ENCODE peak calls at places on chromosomes 7 and 10, in six cellular contexts. One of them, this sample, is unnamed.

GRCh38 chr10:112335104-112335840 is 38.6 kb upstream of the ACSL5 start:
- DNase-seq in type B pancreatic cell: no peak
- DNase-seq in AG09309: no peak
- DNase-seq in SHP77: no peak
- DNase-seq in stimulated activated CD4-positive, alpha-beta T cell treated with anti-CD3 and anti-CD28 coated beads, TNF-alpha, amount 100 ng/mL, for 1 hour: no peak
- DNase-seq in NCI-H748 treated with DMSO at 0.1 percent for 48 hours: no peak
- DNase-seq in this sample: peak; percentile 12

GRCh38 chr7:138460176-138460648 is at the start of gene TRIM24:
- DNase-seq in AG09309: peak; percentile 84
- DNase-seq in SHP77: no peak
- DNase-seq in NCI-H748 treated with DMSO at 0.1 percent for 48 hours: peak; percentile 98
- DNase-seq in stimulated activated CD4-positive, alpha-beta T cell treated with anti-CD3 and anti-CD28 coated beads, TNF-alpha, amount 100 ng/mL, for 1 hour: peak; percentile 94
- DNase-seq in type B pancreatic cell: no peak
- DNase-seq in this sample: no peak

GRCh38 chr7:94056796-94057207 is 52.6 kb upstream of the BET1 start:
- DNase-seq in SHP77: no peak
- DNase-seq in stimulated activated CD4-positive, alpha-beta T cell treated with anti-CD3 and anti-CD28 coated beads, TNF-alpha, amount 100 ng/mL, for 1 hour: no peak
- DNase-seq in NCI-H748 treated with DMSO at 0.1 percent for 48 hours: no peak
- DNase-seq in type B pancreatic cell: no peak
- DNase-seq in AG09309: peak; percentile 87
- DNase-seq in this sample: peak; percentile 79

GRCh38 chr7:148856035-148856881 is 27.8 kb downstream of the EZH2 start:
- DNase-seq in SHP77: peak; percentile 23
- DNase-seq in NCI-H748 treated with DMSO at 0.1 percent for 48 hours: no peak
- DNase-seq in type B pancreatic cell: no peak
- DNase-seq in stimulated activated CD4-positive, alpha-beta T cell treated with anti-CD3 and anti-CD28 coated beads, TNF-alpha, amount 100 ng/mL, for 1 hour: no peak
- DNase-seq in AG09309: no peak
- DNase-seq in this sample: peak; percentile 4

GRCh38 chr10:29083096-29083495 is 205.8 kb upstream of the LYZL1 start:
- DNase-seq in type B pancreatic cell: no peak
- DNase-seq in NCI-H748 treated with DMSO at 0.1 percent for 48 hours: no peak
- DNase-seq in AG09309: no peak
- DNase-seq in stimulated activated CD4-positive, alpha-beta T cell treated with anti-CD3 and anti-CD28 coated beads, TNF-alpha, amount 100 ng/mL, for 1 hour: no peak
- DNase-seq in SHP77: no peak
- DNase-seq in this sample: no peak

GRCh38 chr7:118311121-118311803 is 86.8 kb downstream of the ANKRD7 start:
- DNase-seq in AG09309: no peak
- DNase-seq in type B pancreatic cell: no peak
- DNase-seq in stimulated activated CD4-positive, alpha-beta T cell treated with anti-CD3 and anti-CD28 coated beads, TNF-alpha, amount 100 ng/mL, for 1 hour: no peak
- DNase-seq in NCI-H748 treated with DMSO at 0.1 percent for 48 hours: no peak
- DNase-seq in SHP77: no peak
- DNase-seq in this sample: no peak

GRCh38 chr7:31957090-31957720 is 113.0 kb downstream of the PDE1C start:
- DNase-seq in SHP77: no peak
- DNase-seq in NCI-H748 treated with DMSO at 0.1 percent for 48 hours: no peak
- DNase-seq in AG09309: no peak
- DNase-seq in type B pancreatic cell: no peak
- DNase-seq in stimulated activated CD4-positive, alpha-beta T cell treated with anti-CD3 and anti-CD28 coated beads, TNF-alpha, amount 100 ng/mL, for 1 hour: no peak
- DNase-seq in this sample: no peak

GRCh38 chr10:77358666-77359065 is 278.9 kb downstream of the KCNMA1 start:
- DNase-seq in AG09309: no peak
- DNase-seq in SHP77: no peak
- DNase-seq in stimulated activated CD4-positive, alpha-beta T cell treated with anti-CD3 and anti-CD28 coated beads, TNF-alpha, amount 100 ng/mL, for 1 hour: no peak
- DNase-seq in NCI-H748 treated with DMSO at 0.1 percent for 48 hours: no peak
- DNase-seq in type B pancreatic cell: no peak
- DNase-seq in this sample: no peak

GRCh38 chr7:120725376-120726039 is 132.4 kb downstream of the TSPAN12 start:
- DNase-seq in type B pancreatic cell: no peak
- DNase-seq in NCI-H748 treated with DMSO at 0.1 percent for 48 hours: peak; percentile 38
- DNase-seq in AG09309: peak; percentile 8
- DNase-seq in stimulated activated CD4-positive, alpha-beta T cell treated with anti-CD3 and anti-CD28 coated beads, TNF-alpha, amount 100 ng/mL, for 1 hour: no peak
- DNase-seq in SHP77: peak; percentile 36
- DNase-seq in this sample: no peak

GRCh38 chr7:44385384-44386138 is 60.2 kb upstream of the CAMK2B start:
- DNase-seq in AG09309: no peak
- DNase-seq in SHP77: no peak
- DNase-seq in stimulated activated CD4-positive, alpha-beta T cell treated with anti-CD3 and anti-CD28 coated beads, TNF-alpha, amount 100 ng/mL, for 1 hour: no peak
- DNase-seq in NCI-H748 treated with DMSO at 0.1 percent for 48 hours: no peak
- DNase-seq in type B pancreatic cell: no peak
- DNase-seq in this sample: no peak

GRCh38 chr10:105391670-105392331 is 750.7 kb downstream of the SORCS3 start:
- DNase-seq in stimulated activated CD4-positive, alpha-beta T cell treated with anti-CD3 and anti-CD28 coated beads, TNF-alpha, amount 100 ng/mL, for 1 hour: no peak
- DNase-seq in AG09309: no peak
- DNase-seq in NCI-H748 treated with DMSO at 0.1 percent for 48 hours: no peak
- DNase-seq in type B pancreatic cell: no peak
- DNase-seq in SHP77: no peak
- DNase-seq in this sample: no peak

GRCh38 chr7:103951311-103951710 is 38.1 kb downstream of the RELN start:
- DNase-seq in type B pancreatic cell: no peak
- DNase-seq in NCI-H748 treated with DMSO at 0.1 percent for 48 hours: no peak
- DNase-seq in AG09309: no peak
- DNase-seq in SHP77: no peak
- DNase-seq in stimulated activated CD4-positive, alpha-beta T cell treated with anti-CD3 and anti-CD28 coated beads, TNF-alpha, amount 100 ng/mL, for 1 hour: no peak
- DNase-seq in this sample: peak; percentile 11

GRCh38 chr7:6162331-6162620 is 110.1 kb downstream of the CYTH3 start:
- DNase-seq in stimulated activated CD4-positive, alpha-beta T cell treated with anti-CD3 and anti-CD28 coated beads, TNF-alpha, amount 100 ng/mL, for 1 hour: no peak
- DNase-seq in AG09309: no peak
- DNase-seq in type B pancreatic cell: peak; percentile 58
- DNase-seq in SHP77: no peak
- DNase-seq in NCI-H748 treated with DMSO at 0.1 percent for 48 hours: no peak
- DNase-seq in this sample: no peak

GRCh38 chr10:67401711-67402110 is 294.3 kb downstream of the CTNNA3 start:
- DNase-seq in type B pancreatic cell: no peak
- DNase-seq in stimulated activated CD4-positive, alpha-beta T cell treated with anti-CD3 and anti-CD28 coated beads, TNF-alpha, amount 100 ng/mL, for 1 hour: no peak
- DNase-seq in AG09309: no peak
- DNase-seq in SHP77: no peak
- DNase-seq in NCI-H748 treated with DMSO at 0.1 percent for 48 hours: no peak
- DNase-seq in this sample: no peak

GRCh38 chr7:4951304-4951703 is 7.7 kb downstream of the MMD2 start:
- DNase-seq in AG09309: no peak
- DNase-seq in SHP77: no peak
- DNase-seq in NCI-H748 treated with DMSO at 0.1 percent for 48 hours: no peak
- DNase-seq in stimulated activated CD4-positive, alpha-beta T cell treated with anti-CD3 and anti-CD28 coated beads, TNF-alpha, amount 100 ng/mL, for 1 hour: no peak
- DNase-seq in type B pancreatic cell: no peak
- DNase-seq in this sample: no peak

GRCh38 chr7:46880508-46881196 is 701.3 kb downstream of the TNS3 start:
- DNase-seq in stimulated activated CD4-positive, alpha-beta T cell treated with anti-CD3 and anti-CD28 coated beads, TNF-alpha, amount 100 ng/mL, for 1 hour: no peak
- DNase-seq in AG09309: no peak
- DNase-seq in SHP77: no peak
- DNase-seq in NCI-H748 treated with DMSO at 0.1 percent for 48 hours: no peak
- DNase-seq in type B pancreatic cell: no peak
- DNase-seq in this sample: no peak

GRCh38 chr10:108204528-108205313 is 1040.2 kb upstream of the SORCS1 start:
- DNase-seq in stimulated activated CD4-positive, alpha-beta T cell treated with anti-CD3 and anti-CD28 coated beads, TNF-alpha, amount 100 ng/mL, for 1 hour: no peak
- DNase-seq in SHP77: no peak
- DNase-seq in NCI-H748 treated with DMSO at 0.1 percent for 48 hours: peak; percentile 4
- DNase-seq in type B pancreatic cell: no peak
- DNase-seq in AG09309: no peak
- DNase-seq in this sample: no peak

GRCh38 chr7:20164420-20165145 is 52.6 kb downstream of the MACC1 start:
- DNase-seq in type B pancreatic cell: no peak
- DNase-seq in NCI-H748 treated with DMSO at 0.1 percent for 48 hours: no peak
- DNase-seq in stimulated activated CD4-positive, alpha-beta T cell treated with anti-CD3 and anti-CD28 coated beads, TNF-alpha, amount 100 ng/mL, for 1 hour: no peak
- DNase-seq in AG09309: peak; percentile 77
- DNase-seq in SHP77: no peak
- DNase-seq in this sample: peak; percentile 77

GRCh38 chr7:136150311-136150710 is 173.2 kb upstream of the MTPN start:
- DNase-seq in stimulated activated CD4-positive, alpha-beta T cell treated with anti-CD3 and anti-CD28 coated beads, TNF-alpha, amount 100 ng/mL, for 1 hour: no peak
- DNase-seq in AG09309: no peak
- DNase-seq in NCI-H748 treated with DMSO at 0.1 percent for 48 hours: no peak
- DNase-seq in SHP77: no peak
- DNase-seq in type B pancreatic cell: no peak
- DNase-seq in this sample: no peak

GRCh38 chr7:139727151-139727705 is 50.6 kb downstream of the HIPK2 start:
- DNase-seq in SHP77: no peak
- DNase-seq in AG09309: peak; percentile 18
- DNase-seq in stimulated activated CD4-positive, alpha-beta T cell treated with anti-CD3 and anti-CD28 coated beads, TNF-alpha, amount 100 ng/mL, for 1 hour: no peak
- DNase-seq in type B pancreatic cell: no peak
- DNase-seq in NCI-H748 treated with DMSO at 0.1 percent for 48 hours: no peak
- DNase-seq in this sample: peak; percentile 66

GRCh38 chr7:123594813-123595241 is 6.8 kb upstream of the ASB15 start:
- DNase-seq in type B pancreatic cell: no peak
- DNase-seq in SHP77: peak; percentile 91
- DNase-seq in stimulated activated CD4-positive, alpha-beta T cell treated with anti-CD3 and anti-CD28 coated beads, TNF-alpha, amount 100 ng/mL, for 1 hour: no peak
- DNase-seq in AG09309: no peak
- DNase-seq in NCI-H748 treated with DMSO at 0.1 percent for 48 hours: peak; percentile 74
- DNase-seq in this sample: no peak

GRCh38 chr7:92598310-92598981 is 8.3 kb upstream of the FAM133B start:
- DNase-seq in AG09309: no peak
- DNase-seq in type B pancreatic cell: no peak
- DNase-seq in stimulated activated CD4-positive, alpha-beta T cell treated with anti-CD3 and anti-CD28 coated beads, TNF-alpha, amount 100 ng/mL, for 1 hour: no peak
- DNase-seq in NCI-H748 treated with DMSO at 0.1 percent for 48 hours: no peak
- DNase-seq in SHP77: no peak
- DNase-seq in this sample: no peak

GRCh38 chr7:5523052-5523711 is 99.5 kb upstream of the TNRC18 start:
- DNase-seq in AG09309: no peak
- DNase-seq in NCI-H748 treated with DMSO at 0.1 percent for 48 hours: no peak
- DNase-seq in SHP77: no peak
- DNase-seq in stimulated activated CD4-positive, alpha-beta T cell treated with anti-CD3 and anti-CD28 coated beads, TNF-alpha, amount 100 ng/mL, for 1 hour: no peak
- DNase-seq in type B pancreatic cell: no peak
- DNase-seq in this sample: no peak

GRCh38 chr10:13908475-13908874 is 321.7 kb downstream of the PRPF18 start:
- DNase-seq in AG09309: no peak
- DNase-seq in SHP77: no peak
- DNase-seq in NCI-H748 treated with DMSO at 0.1 percent for 48 hours: no peak
- DNase-seq in stimulated activated CD4-positive, alpha-beta T cell treated with anti-CD3 and anti-CD28 coated beads, TNF-alpha, amount 100 ng/mL, for 1 hour: no peak
- DNase-seq in type B pancreatic cell: no peak
- DNase-seq in this sample: no peak

GRCh38 chr7:130063036-130063435 is 7.3 kb upstream of the KLHDC10 start:
- DNase-seq in SHP77: peak; percentile 35
- DNase-seq in NCI-H748 treated with DMSO at 0.1 percent for 48 hours: peak; percentile 35
- DNase-seq in stimulated activated CD4-positive, alpha-beta T cell treated with anti-CD3 and anti-CD28 coated beads, TNF-alpha, amount 100 ng/mL, for 1 hour: no peak
- DNase-seq in type B pancreatic cell: no peak
- DNase-seq in AG09309: no peak
- DNase-seq in this sample: no peak

GRCh38 chr7:100640438-100641410 is 628 bp downstream of the TFR2 start:
- DNase-seq in SHP77: no peak
- DNase-seq in stimulated activated CD4-positive, alpha-beta T cell treated with anti-CD3 and anti-CD28 coated beads, TNF-alpha, amount 100 ng/mL, for 1 hour: no peak
- DNase-seq in type B pancreatic cell: no peak
- DNase-seq in AG09309: no peak
- DNase-seq in NCI-H748 treated with DMSO at 0.1 percent for 48 hours: no peak
- DNase-seq in this sample: no peak

GRCh38 chr10:115665549-115665948 is 572.4 kb downstream of the ATRNL1 start:
- DNase-seq in type B pancreatic cell: no peak
- DNase-seq in SHP77: no peak
- DNase-seq in AG09309: no peak
- DNase-seq in stimulated activated CD4-positive, alpha-beta T cell treated with anti-CD3 and anti-CD28 coated beads, TNF-alpha, amount 100 ng/mL, for 1 hour: no peak
- DNase-seq in NCI-H748 treated with DMSO at 0.1 percent for 48 hours: no peak
- DNase-seq in this sample: no peak

This sample was measured in AG09319.